ENCODE peak calls at places on chromosomes 7 and 10, in six cellular contexts. P is neuronal stem cell, G is IMR-90, L is mesendoderm, D is H1, F is trophoblast cell. W is an unnamed sample.

GRCh38 chr7:94391716-94392390 is 2.8 kb upstream of the COL1A2 start:
- DNase-seq in P (no peak), G (peak; percentile 88), L (peak; percentile 87), D (no peak), F (no peak), W (peak; percentile 81)

GRCh38 chr7:74031403-74032190 is 3.6 kb downstream of the ELN start:
- DNase-seq in P (no peak), G (no peak), L (no peak), D (no peak), F (peak; percentile 11), W (no peak)

GRCh38 chr7:96921771-96922170 is 83.6 kb upstream of the DLX6 start:
- DNase-seq in P (no peak), G (no peak), L (no peak), D (no peak), F (peak; percentile 4), W (no peak)

GRCh38 chr7:151632750-151633515 is 113.2 kb upstream of the RHEB start:
- DNase-seq in P (peak; percentile 46), G (peak; percentile 23), L (peak; percentile 68), D (peak; percentile 68), F (peak; percentile 37), W (peak; percentile 79)

GRCh38 chr7:141123522-141123921 is 49.7 kb downstream of the TMEM178B start:
- DNase-seq in P (no peak), G (no peak), L (no peak), D (no peak), F (no peak), W (no peak)

GRCh38 chr10:119466655-119467054 is 75.9 kb downstream of the RGS10 start:
- DNase-seq in P (no peak), G (no peak), L (no peak), D (no peak), F (no peak), W (peak; percentile 32)

GRCh38 chr7:44634839-44635591 is 28.6 kb downstream of the OGDH start:
- DNase-seq in P (no peak), G (no peak), L (no peak), D (no peak), F (no peak), W (no peak)

GRCh38 chr7:37247881-37248280 is 200.8 kb downstream of the ELMO1 start:
- DNase-seq in P (no peak), G (peak; percentile 16), L (peak; percentile 91), D (no peak), F (no peak), W (peak; percentile 10)

GRCh38 chr7:101362334-101363195 is at the start of gene COL26A1:
- DNase-seq in P (peak; percentile 44), G (no peak), L (peak; percentile 81), D (peak; percentile 75), F (peak; percentile 63), W (peak; percentile 35)

GRCh38 chr10:112304460-112304859 is 21.3 kb downstream of the TECTB start:
- DNase-seq in P (no peak), G (peak; percentile 47), L (no peak), D (no peak), F (no peak), W (no peak)

GRCh38 chr10:119517235-119518141 is 25.0 kb downstream of the RGS10 start:
- DNase-seq in P (no peak), G (peak; percentile 63), L (no peak), D (no peak), F (no peak), W (peak; percentile 86)

GRCh38 chr7:93175219-93175618 is 27.0 kb upstream of the SAMD9L start:
- DNase-seq in P (no peak), G (no peak), L (no peak), D (no peak), F (no peak), W (no peak)

GRCh38 chr10:32148864-32149256 is 92.6 kb upstream of the KIF5B start:
- DNase-seq in P (no peak), G (no peak), L (no peak), D (no peak), F (no peak), W (no peak)

GRCh38 chr7:8938036-8938435 is 504.6 kb downstream of the NXPH1 start:
- DNase-seq in P (no peak), G (no peak), L (no peak), D (no peak), F (no peak), W (no peak)

GRCh38 chr7:1666251-1666778 is 3.8 kb upstream of the ELFN1 start:
- DNase-seq in P (no peak), G (no peak), L (no peak), D (peak; percentile 59), F (no peak), W (peak; percentile 1)

GRCh38 chr10:119254355-119254754 is 47.0 kb downstream of the GRK5 start:
- DNase-seq in P (no peak), G (no peak), L (no peak), D (no peak), F (no peak), W (no peak)

GRCh38 chr10:454860-455259 is 234.6 kb downstream of the DIP2C start:
- DNase-seq in P (no peak), G (peak; percentile 92), L (peak; percentile 75), D (no peak), F (peak; percentile 75), W (peak; percentile 88)

GRCh38 chr7:68722044-68722443 is 876.2 kb upstream of the AUTS2 start:
- DNase-seq in P (no peak), G (no peak), L (no peak), D (no peak), F (no peak), W (no peak)

GRCh38 chr10:78000956-78001472 is 28.3 kb downstream of the POLR3A start:
- DNase-seq in P (no peak), G (no peak), L (peak; percentile 6), D (no peak), F (no peak), W (no peak)
- H3K36me3 ChIP-seq in P (peaks cover 32% of the 10 kb centered on the region), G (peaks cover 50% of the 10 kb centered on the region), L (peaks cover 23% of the 10 kb centered on the region), D (peaks cover 64% of the 10 kb centered on the region), F (peaks cover 46% of the 10 kb centered on the region), W (peaks cover 70% of the 10 kb centered on the region)

DNA sequence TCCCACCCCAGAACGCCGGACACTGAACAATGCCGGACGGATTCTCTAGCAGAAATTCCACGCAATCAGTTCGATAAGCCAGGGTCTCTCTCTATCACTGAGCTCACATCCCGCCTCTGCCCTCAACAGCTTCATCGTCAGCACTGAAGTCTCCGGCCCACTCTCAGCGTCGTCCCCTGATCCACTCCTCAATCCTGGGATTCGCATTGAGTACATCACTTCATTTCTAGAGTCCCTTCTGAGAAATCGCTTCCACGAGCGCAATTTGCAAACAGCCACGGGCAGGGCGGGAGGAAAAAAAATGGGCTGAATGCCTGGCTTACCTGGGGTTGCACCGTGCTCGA is 357 bp downstream of the YME1L1 start:
- DNase-seq in P (peak; percentile 5), G (peak; percentile 29), L (peak; percentile 47), D (no peak), F (peak; percentile 8), W (no peak)
- H2BK5ac ChIP-seq in P (no peak overlapping the region), G (peak overlapping the region; percentile 75), L (peak overlapping the region; percentile 66), D (peak overlapping the region; percentile 50), F (peak overlapping the region; percentile 87), W (no peak overlapping the region)

DNA sequence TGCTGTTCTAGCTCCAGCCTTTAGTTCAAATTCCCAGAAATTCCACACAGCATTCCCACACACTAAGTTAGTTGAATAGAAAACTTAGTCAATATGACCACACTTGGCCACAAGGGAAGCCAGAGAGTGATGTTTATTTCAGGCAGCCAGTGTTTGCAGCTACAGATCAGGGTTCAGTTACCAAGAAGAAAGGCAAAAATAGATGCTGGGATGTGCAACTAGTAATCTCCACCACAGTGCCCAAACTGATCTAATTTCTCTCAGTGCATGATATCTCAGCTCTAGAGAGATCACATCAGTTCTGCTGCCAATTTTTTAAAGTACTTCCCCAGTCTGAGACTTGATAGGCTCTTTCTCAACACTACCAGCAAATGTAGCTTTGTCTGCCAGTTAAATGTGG is 17.6 kb downstream of the SLF2 start:
- DNase-seq in P (no peak), G (peak; percentile 12), L (peak; percentile 13), D (no peak), F (no peak), W (peak; percentile 22)
- H3K36me3 ChIP-seq in P (peaks cover 6% of the 10 kb centered on the region), G (peaks cover 43% of the 10 kb centered on the region), L (peaks cover 4% of the 10 kb centered on the region), D (peaks cover 62% of the 10 kb centered on the region), F (peaks cover 21% of the 10 kb centered on the region), W (peaks cover 9% of the 10 kb centered on the region)

GRCh38 chr7:132996581-132997242 is 85.2 kb downstream of the CHCHD3 start:
- DNase-seq in P (no peak), G (peak; percentile 2), L (peak; percentile 69), D (no peak), F (no peak), W (no peak)
- H2BK5ac ChIP-seq in P (no peak overlapping the region), G (no peak overlapping the region), L (no peak overlapping the region), D (no peak overlapping the region), F (no peak overlapping the region), W (no peak overlapping the region)

DNA sequence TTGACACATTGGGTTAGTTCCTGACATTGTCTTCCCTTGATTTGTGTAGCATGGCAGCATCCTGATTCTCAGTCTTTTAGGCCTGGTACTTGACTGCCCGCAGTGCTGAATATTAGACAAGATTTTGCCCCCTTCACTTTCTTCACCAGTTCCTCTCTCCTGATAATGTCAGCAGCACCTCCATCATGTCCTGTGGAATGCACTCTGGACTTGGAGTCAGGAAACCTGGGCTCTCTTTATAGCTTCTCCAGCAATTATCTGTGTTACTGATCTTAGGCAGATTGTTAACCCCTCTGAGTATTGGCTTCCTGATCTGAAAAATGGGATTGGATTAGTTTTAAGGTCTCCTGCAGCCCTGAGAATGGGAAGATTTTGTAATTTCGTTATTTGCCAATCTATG is 19.0 kb downstream of the HBP1 start:
- DNase-seq in P (no peak), G (no peak), L (no peak), D (no peak), F (no peak), W (no peak)
- H3K36me3 ChIP-seq in P (peaks cover 5% of the 10 kb centered on the region), G (peaks cover 31% of the 10 kb centered on the region), L (no peaks in the 10 kb centered on the region), D (peaks cover 58% of the 10 kb centered on the region), F (peaks cover 15% of the 10 kb centered on the region), W (peaks cover 95% of the 10 kb centered on the region)

W was measured in mesenchymal stem cell.